ENCODE peak calls at places on chromosomes 12 and 14, in four cellular contexts. One of them, this sample, is unnamed.

GRCh38 chr12:17276196-17276595 is 670.2 kb upstream of the LMO3 start:
- DNase-seq in skeletal muscle cell: no peak
- DNase-seq in NCI-H524: no peak
- DNase-seq in ELR: no peak
- DNase-seq in this sample: no peak

GRCh38 chr14:41022932-41023331 is 583.7 kb upstream of the LRFN5 start:
- DNase-seq in ELR: no peak
- DNase-seq in skeletal muscle cell: no peak
- DNase-seq in NCI-H524: no peak
- DNase-seq in this sample: no peak

GRCh38 chr14:79663453-79663852 is 547.9 kb downstream of the DIO2 start:
- DNase-seq in NCI-H524: no peak
- DNase-seq in ELR: no peak
- DNase-seq in skeletal muscle cell: no peak
- DNase-seq in this sample: no peak

GRCh38 chr14:47557894-47558293 is 117.5 kb downstream of the MDGA2 start:
- DNase-seq in skeletal muscle cell: no peak
- DNase-seq in ELR: no peak
- DNase-seq in NCI-H524: no peak
- DNase-seq in this sample: no peak

GRCh38 chr12:53096089-53096741 is 1.3 kb upstream of the IGFBP6 start:
- DNase-seq in ELR: peak
- DNase-seq in NCI-H524: no peak
- DNase-seq in skeletal muscle cell: peak
- DNase-seq in this sample: no peak

GRCh38 chr14:61034416-61035100 is 53.5 kb downstream of the SLC38A6 start:
- DNase-seq in ELR: no peak
- DNase-seq in skeletal muscle cell: no peak
- DNase-seq in NCI-H524: peak
- DNase-seq in this sample: no peak

GRCh38 chr14:66507181-66507721 is 696 bp upstream of the GPHN start:
- DNase-seq in NCI-H524: peak
- DNase-seq in skeletal muscle cell: no peak
- DNase-seq in ELR: peak
- DNase-seq in this sample: no peak

GRCh38 chr12:25051171-25051570 is 102.3 kb upstream of the BCAT1 start:
- DNase-seq in skeletal muscle cell: no peak
- DNase-seq in NCI-H524: no peak
- DNase-seq in ELR: no peak
- DNase-seq in this sample: no peak

GRCh38 chr12:11827096-11827841 is 177.8 kb downstream of the ETV6 start:
- DNase-seq in NCI-H524: no peak
- DNase-seq in skeletal muscle cell: no peak
- DNase-seq in ELR: peak
- DNase-seq in this sample: no peak

GRCh38 chr14:51873221-51873893 is 12.9 kb downstream of the GNG2 start:
- DNase-seq in NCI-H524: peak
- DNase-seq in ELR: peak
- DNase-seq in skeletal muscle cell: peak
- DNase-seq in this sample: no peak

GRCh38 chr12:114682920-114683708 is 861 bp downstream of the TBX3 start:
- DNase-seq in skeletal muscle cell: no peak
- DNase-seq in NCI-H524: no peak
- DNase-seq in ELR: peak
- DNase-seq in this sample: peak

GRCh38 chr14:69449216-69449615 is 35.3 kb upstream of the PLEKHD1 start:
- DNase-seq in ELR: no peak
- DNase-seq in NCI-H524: no peak
- DNase-seq in skeletal muscle cell: no peak
- DNase-seq in this sample: no peak

GRCh38 chr12:3302406-3303041 is 188.5 kb upstream of the PRMT8 start:
- DNase-seq in ELR: no peak
- DNase-seq in NCI-H524: no peak
- DNase-seq in skeletal muscle cell: no peak
- DNase-seq in this sample: no peak

GRCh38 chr12:56152132-56152755 is at the start of gene MYL6B:
- DNase-seq in NCI-H524: peak
- DNase-seq in skeletal muscle cell: peak
- DNase-seq in ELR: peak
- DNase-seq in this sample: peak

GRCh38 chr12:116130431-116130830 is 147.1 kb downstream of the MED13L start:
- DNase-seq in NCI-H524: no peak
- DNase-seq in skeletal muscle cell: no peak
- DNase-seq in ELR: peak
- DNase-seq in this sample: no peak

GRCh38 chr14:69505338-69506240 is 21.1 kb downstream of the PLEKHD1 start:
- DNase-seq in ELR: peak
- DNase-seq in NCI-H524: no peak
- DNase-seq in skeletal muscle cell: no peak
- DNase-seq in this sample: no peak

GRCh38 chr12:11653215-11653753 is 3.8 kb downstream of the ETV6 start:
- DNase-seq in NCI-H524: no peak
- DNase-seq in ELR: peak
- DNase-seq in skeletal muscle cell: no peak
- DNase-seq in this sample: no peak

GRCh38 chr12:132399092-132400010 is 70.0 kb upstream of the GALNT9 start:
- DNase-seq in skeletal muscle cell: no peak
- DNase-seq in NCI-H524: peak
- DNase-seq in ELR: no peak
- DNase-seq in this sample: no peak

GRCh38 chr12:118922405-118922804 is 58.9 kb upstream of the SRRM4 start:
- DNase-seq in NCI-H524: no peak
- DNase-seq in ELR: no peak
- DNase-seq in skeletal muscle cell: no peak
- DNase-seq in this sample: peak

GRCh38 chr14:104442107-104442551 is 137.4 kb upstream of the C14orf180 start:
- DNase-seq in skeletal muscle cell: no peak
- DNase-seq in ELR: no peak
- DNase-seq in NCI-H524: no peak
- DNase-seq in this sample: no peak

GRCh38 chr12:131102493-131102931 is 148.8 kb downstream of the ADGRD1 start:
- DNase-seq in skeletal muscle cell: no peak
- DNase-seq in ELR: no peak
- DNase-seq in NCI-H524: no peak
- DNase-seq in this sample: no peak

GRCh38 chr12:94849411-94849976 is 154.0 kb downstream of the NDUFA12 start:
- DNase-seq in NCI-H524: no peak
- DNase-seq in skeletal muscle cell: no peak
- DNase-seq in ELR: no peak
- DNase-seq in this sample: no peak

GRCh38 chr12:115799610-115800009 is 477.9 kb downstream of the MED13L start:
- DNase-seq in skeletal muscle cell: no peak
- DNase-seq in NCI-H524: no peak
- DNase-seq in ELR: no peak
- DNase-seq in this sample: no peak

GRCh38 chr14:96027356-96028335 is 11.5 kb upstream of the C14orf132 start:
- DNase-seq in NCI-H524: no peak
- DNase-seq in skeletal muscle cell: no peak
- DNase-seq in ELR: no peak
- DNase-seq in this sample: no peak

GRCh38 chr14:72643317-72643801 is 250.5 kb downstream of the DPF3 start:
- DNase-seq in NCI-H524: peak
- DNase-seq in ELR: peak
- DNase-seq in skeletal muscle cell: peak
- DNase-seq in this sample: peak

GRCh38 chr14:105192866-105193731 is 12.0 kb upstream of the NUDT14 start:
- DNase-seq in skeletal muscle cell: no peak
- DNase-seq in NCI-H524: no peak
- DNase-seq in ELR: peak
- DNase-seq in this sample: no peak

GRCh38 chr12:120971299-120972180 is 6.8 kb upstream of the HNF1A start:
- DNase-seq in NCI-H524: no peak
- DNase-seq in ELR: peak
- DNase-seq in skeletal muscle cell: peak
- DNase-seq in this sample: peak

This sample was measured in ACHN.